ENCODE peak calls at places on chromosomes 16 and 17, in ten cellular contexts. Y is SHP77; Q is stimulated activated CD4-positive, alpha-beta T cell treated with anti-CD3 and anti-CD28 coated beads, Interleukin-4, amount 100 ng/mL, for 24 hours; A is AG04450; I is stimulated activated CD8-positive, alpha-beta memory T cell treated with anti-CD3 and anti-CD28 coated beads, Interleukin-7, amount 100 ng/mL, for 1 hour; P is frontal cortex; F is hippocampal formation; E is naive thymus-derived CD8-positive, alpha-beta T cell; Z is mesothelial cell of epicardium; K is cardiac fibroblast. V is an unnamed sample.

GRCh38 chr16:66133641-66134402 is 232.7 kb upstream of the CDH5 start:
- DNase-seq in E (no peak), Y (no peak), I (no peak), Z (no peak), A (peak), F (no peak), P (no peak), K (no peak), Q (no peak), V (no peak)

GRCh38 chr16:79863128-79864031 is 262.8 kb upstream of the MAF start:
- DNase-seq in Y (no peak), Z (no peak), P (no peak), E (no peak), Q (no peak), K (no peak), A (no peak), F (no peak), I (no peak), V (no peak)

GRCh38 chr17:45833826-45834439 is 10.7 kb upstream of the SPPL2C start:
- DNase-seq in I (no peak), A (no peak), F (no peak), E (no peak), Z (no peak), Q (no peak), P (no peak), Y (no peak), K (no peak), V (no peak)

GRCh38 chr17:9519873-9520272 is 55.7 kb downstream of the STX8 start:
- DNase-seq in E (no peak), Q (no peak), F (no peak), Z (no peak), Y (no peak), P (no peak), I (no peak), A (no peak), K (no peak), V (no peak)

GRCh38 chr17:63223212-63223911 is 222.7 kb downstream of the CYB561 start:
- DNase-seq in Q (no peak), I (no peak), K (no peak), E (no peak), Y (no peak), F (no peak), A (no peak), P (no peak), Z (no peak), V (no peak)

GRCh38 chr17:81200695-81201580 is 21.8 kb downstream of the CEP131 start:
- DNase-seq in Q (peak), A (peak), I (no peak), F (peak), P (peak), E (no peak), K (peak), Y (peak), Z (no peak), V (no peak)

GRCh38 chr17:50517504-50518264 is 9.4 kb downstream of the MYCBPAP start:
- DNase-seq in Q (no peak), Z (no peak), F (no peak), K (no peak), E (no peak), P (no peak), I (no peak), A (no peak), Y (no peak), V (no peak)

GRCh38 chr17:33594000-33594399 is 300.9 kb upstream of the ASIC2 start:
- DNase-seq in Q (no peak), K (no peak), Z (no peak), Y (no peak), F (no peak), P (no peak), E (no peak), I (no peak), A (no peak), V (no peak)

GRCh38 chr16:35102780-35103403 is 1643.5 kb downstream of the TP53TG3F start:
- DNase-seq in Z (no peak), Y (peak), I (no peak), F (no peak), Q (no peak), P (no peak), E (no peak), A (no peak), K (no peak), V (no peak)

GRCh38 chr17:59786536-59787319 is 79.3 kb downstream of the VMP1 start:
- DNase-seq in Y (peak), A (peak), Z (no peak), E (peak), Q (peak), K (peak), I (peak), F (peak), P (no peak), V (peak)

GRCh38 chr16:25063102-25063501 is 47.9 kb upstream of the ARHGAP17 start:
- DNase-seq in A (no peak), E (no peak), Y (peak), Z (no peak), K (no peak), I (no peak), Q (peak), F (no peak), P (no peak), V (peak)

GRCh38 chr17:78944956-78945355 is 19.8 kb upstream of the TIMP2 start:
- DNase-seq in Q (no peak), Z (no peak), Y (no peak), P (no peak), F (no peak), K (no peak), E (no peak), A (no peak), I (no peak), V (no peak)